ENCODE peak calls at places on chromosome 18, in six cellular contexts. J, A, T, V, X and R are unnamed samples.

GRCh38 chr18:72672364-72673151 is 128.4 kb upstream of the CBLN2 start:
- DNase-seq in A (peak), X (peak), T (no peak), V (peak), J (peak), R (no peak)

GRCh38 chr18:10113156-10114022 is 199.6 kb downstream of the VAPA start:
- DNase-seq in T (no peak), X (peak), A (no peak), V (no peak), J (no peak), R (no peak)

GRCh38 chr18:66168834-66169233 is 418.0 kb downstream of the CDH7 start:
- DNase-seq in J (no peak), T (no peak), X (no peak), V (no peak), A (no peak), R (no peak)

GRCh38 chr18:54043484-54044256 is 180.8 kb downstream of the MBD2 start:
- DNase-seq in T (no peak), X (no peak), J (no peak), A (no peak), V (no peak), R (no peak)

GRCh38 chr18:54630963-54631362 is 39.9 kb downstream of the DYNAP start:
- DNase-seq in J (no peak), A (no peak), X (no peak), T (no peak), V (no peak), R (no peak)

GRCh38 chr18:46335551-46336059 is 231.4 kb downstream of the HAUS1 start:
- DNase-seq in X (no peak), V (no peak), J (no peak), T (no peak), A (no peak), R (no peak)

GRCh38 chr18:12811191-12811950 is 72.7 kb downstream of the PTPN2 start:
- DNase-seq in X (peak), V (no peak), J (no peak), A (no peak), T (no peak), R (no peak)

GRCh38 chr18:76275913-76276312 is 219.1 kb downstream of the ZNF516 start:
- DNase-seq in A (peak), T (no peak), X (no peak), V (no peak), J (no peak), R (no peak)

GRCh38 chr18:34224423-34225217 is at the start of gene NOL4:
- DNase-seq in A (no peak), V (no peak), T (no peak), J (no peak), X (no peak), R (no peak)

GRCh38 chr18:38076346-38077053 is 510.9 kb upstream of the CELF4 start:
- DNase-seq in J (no peak), A (no peak), X (no peak), T (no peak), V (no peak), R (no peak)

GRCh38 chr18:34128436-34128835 is 96.3 kb downstream of the NOL4 start:
- DNase-seq in J (no peak), V (no peak), A (no peak), T (no peak), X (peak), R (no peak)

GRCh38 chr18:36933552-36933951 is 104.6 kb downstream of the KIAA1328 start:
- DNase-seq in A (no peak), T (no peak), J (no peak), V (no peak), X (no peak), R (no peak)

GRCh38 chr18:9825571-9826073 is 60.2 kb upstream of the TXNDC2 start:
- DNase-seq in T (no peak), X (peak), V (peak), A (no peak), J (no peak), R (no peak)

GRCh38 chr18:45557779-45558178 is 57.5 kb upstream of the SLC14A2 start:
- DNase-seq in A (no peak), V (no peak), T (no peak), X (no peak), J (no peak), R (no peak)

GRCh38 chr18:27447530-27447929 is 262.4 kb upstream of the CHST9 start:
- DNase-seq in J (no peak), T (no peak), X (no peak), V (no peak), A (no peak), R (no peak)